ENCODE peak calls at places on chromosome 21, in eight cellular contexts. A is GM23248; Y is aorta; S is iPS DF 6.9; J is upper lobe of right lung; L is Karpas-422; N is naive thymus-derived CD4-positive, alpha-beta T cell; X is brain microvascular endothelial cell. W is an unnamed sample.

GRCh38 chr21:38086580-38086979 is 170.2 kb upstream of the KCNJ15 start:
- DNase-seq in A (no peak), Y (no peak), S (no peak), J (no peak), L (no peak), N (no peak), X (no peak), W (no peak)

GRCh38 chr21:38680401-38680800 is 125.3 kb upstream of the ETS2 start:
- DNase-seq in A (peak), Y (no peak), S (no peak), J (no peak), L (no peak), N (no peak), X (no peak), W (no peak)

GRCh38 chr21:37767984-37768383 is 148.3 kb downstream of the KCNJ6 start:
- DNase-seq in A (peak), Y (no peak), S (no peak), J (no peak), L (no peak), N (no peak), X (no peak), W (no peak)

GRCh38 chr21:37620401-37620800 is 253.8 kb downstream of the DYRK1A start:
- DNase-seq in A (peak), Y (no peak), S (no peak), J (no peak), L (no peak), N (no peak), X (no peak), W (no peak)

GRCh38 chr21:42515708-42516502 is 2.3 kb downstream of the SLC37A1 start:
- DNase-seq in A (peak), Y (no peak), S (no peak), J (peak), L (no peak), N (no peak), X (no peak), W (no peak)

GRCh38 chr21:36156815-36157670 is at the start of gene DOP1B:
- DNase-seq in A (peak), Y (no peak), S (no peak), J (no peak), L (peak), N (no peak), X (no peak), W (peak)

GRCh38 chr21:42395910-42396625 is at the start of gene TMPRSS3:
- DNase-seq in A (no peak), Y (peak), S (no peak), J (peak), L (no peak), N (no peak), X (no peak), W (no peak)

GRCh38 chr21:14535702-14536101 is 10.4 kb downstream of the SAMSN1 start:
- DNase-seq in A (no peak), Y (no peak), S (no peak), J (no peak), L (no peak), N (no peak), X (no peak), W (no peak)

GRCh38 chr21:37219766-37220432 is 47.2 kb downstream of the VPS26C start:
- DNase-seq in A (no peak), Y (no peak), S (no peak), J (no peak), L (peak), N (peak), X (no peak), W (peak)

GRCh38 chr21:24895885-24896734 is 711.2 kb downstream of the MRPL39 start:
- DNase-seq in A (peak), Y (no peak), S (no peak), J (no peak), L (no peak), N (no peak), X (no peak), W (peak)

GRCh38 chr21:39451332-39452206 is at the start of gene SH3BGR:
- DNase-seq in A (peak), Y (peak), S (peak), J (peak), L (no peak), N (no peak), X (no peak), W (peak)

GRCh38 chr21:26572026-26572425 is 1.1 kb downstream of the CYYR1 start:
- DNase-seq in A (no peak), Y (no peak), S (no peak), J (no peak), L (no peak), N (no peak), X (no peak), W (no peak)

GRCh38 chr21:26570203-26570602 is 2.9 kb downstream of the CYYR1 start:
- DNase-seq in A (no peak), Y (no peak), S (no peak), J (no peak), L (no peak), N (no peak), X (no peak), W (no peak)

DNA sequence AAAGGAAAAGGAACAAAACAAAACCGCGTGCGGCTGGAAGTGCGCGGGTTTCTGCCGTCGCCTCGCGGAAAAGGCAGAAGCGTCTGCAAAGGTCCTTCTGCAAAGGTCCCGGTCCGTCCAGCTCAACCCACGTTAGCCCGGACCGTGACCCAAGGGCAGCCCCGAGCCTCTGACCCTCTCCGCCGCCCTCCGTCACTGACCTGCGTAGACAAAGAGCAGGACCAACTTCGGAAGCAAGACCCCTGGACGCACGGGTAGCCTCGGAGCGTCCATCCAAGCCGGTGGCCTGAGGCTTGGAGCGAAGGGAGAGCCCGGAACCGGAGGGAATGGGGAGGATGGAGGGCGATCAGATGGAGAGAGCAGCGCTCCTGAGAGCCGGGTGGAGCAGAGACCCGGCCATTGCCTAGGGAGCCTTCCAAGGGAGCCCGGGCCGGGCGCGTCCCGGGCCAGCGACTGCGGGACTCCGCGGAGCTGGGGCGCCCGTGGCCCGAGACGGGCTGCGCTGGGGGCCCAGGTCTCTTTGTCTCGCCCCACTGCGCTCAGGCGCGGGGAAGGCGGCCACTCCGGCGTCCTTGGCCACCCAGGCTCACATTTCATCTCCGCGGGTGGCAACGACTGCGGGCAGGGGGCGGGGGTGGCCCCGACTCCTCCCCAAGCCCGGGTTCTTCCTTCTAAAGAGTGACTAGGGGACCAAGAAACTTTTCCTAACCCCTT is at the start of gene CYYR1:
- DNase-seq in A (peak), Y (no peak), S (no peak), J (peak), L (no peak), N (no peak), X (no peak), W (peak)
- H3K4me3 ChIP-seq in A (peak), Y (peak), S (peak), J (peak), L (no peak), N (no peak), X (peak), W (peak)

DNA sequence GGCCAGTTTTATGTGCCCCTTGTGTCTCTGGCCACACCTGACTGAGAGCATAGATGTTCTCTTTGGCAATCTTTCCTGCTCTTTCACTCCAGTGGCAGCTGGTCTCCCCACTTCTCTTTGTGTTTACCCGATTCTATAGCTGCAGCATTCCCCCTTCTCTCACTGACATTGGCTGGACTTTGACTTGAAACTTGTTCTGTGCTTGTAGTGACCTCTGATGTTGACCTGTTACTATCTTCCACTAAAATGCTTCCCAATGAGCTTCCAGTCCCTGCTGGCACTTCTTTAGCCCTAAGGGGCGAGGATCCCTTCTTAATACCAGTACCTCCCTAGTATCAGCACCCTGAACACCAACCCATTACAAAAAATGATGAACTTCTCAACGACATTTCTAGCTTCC is 653.3 kb downstream of the LTN1 start:
- DNase-seq in A (no peak), Y (no peak), S (no peak), J (no peak), L (no peak), N (no peak), X (no peak), W (no peak)
- H3K27ac ChIP-seq in A (no peak), Y (no peak), S (no peak), J (no peak), L (no peak), N (no peak), X (no peak), W (no peak)

DNA sequence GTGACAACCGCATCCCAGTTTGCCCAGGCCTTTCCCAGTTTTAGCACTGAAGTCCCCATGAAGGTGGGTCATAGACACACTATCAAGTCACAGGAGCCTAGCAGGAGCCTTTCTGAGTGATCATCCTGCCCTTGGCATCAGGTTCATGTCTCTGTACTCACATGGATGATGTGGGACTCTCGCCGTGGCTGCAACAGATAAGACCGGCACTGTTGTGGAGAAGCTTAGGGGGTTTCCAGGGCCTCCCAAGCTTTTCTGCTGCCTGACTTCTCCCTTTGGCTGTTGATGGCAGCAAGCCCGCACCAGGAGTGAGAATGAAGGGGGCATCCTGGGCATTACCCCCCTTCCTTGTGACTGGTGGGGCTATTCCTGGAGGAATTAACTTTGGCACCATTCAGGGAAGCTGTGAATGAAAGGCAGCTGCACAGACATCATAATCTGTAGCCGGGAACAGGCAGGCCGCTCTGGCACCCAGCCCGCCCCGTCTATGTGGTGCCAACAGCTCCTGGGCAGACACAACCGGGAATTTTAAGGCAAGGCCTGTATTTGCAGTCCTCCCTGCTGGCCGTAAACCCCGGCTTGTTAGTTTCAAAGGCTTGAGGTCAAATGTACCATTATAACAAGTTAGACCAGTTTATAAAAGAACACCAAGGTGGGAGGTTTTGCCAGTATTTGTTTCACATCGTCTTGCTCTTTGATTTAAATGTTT is 148.7 kb downstream of the HUNK start:
- DNase-seq in A (peak), Y (peak), S (no peak), J (no peak), L (no peak), N (no peak), X (no peak), W (no peak)
- H3K4me3 ChIP-seq in A (no peak), Y (no peak), S (no peak), J (no peak), L (no peak), N (no peak), X (no peak), W (no peak)

GRCh38 chr21:34530264-34530663 is 18.3 kb upstream of the KCNE1 start:
- DNase-seq in A (peak), Y (no peak), S (no peak), J (no peak), L (no peak), N (no peak), X (peak), W (no peak)

GRCh38 chr21:34526618-34527290 is 14.7 kb upstream of the KCNE1 start:
- DNase-seq in A (peak), Y (peak), S (no peak), J (no peak), L (no peak), N (no peak), X (peak), W (peak)

GRCh38 chr21:34526236-34526617 is 14.2 kb upstream of the KCNE1 start:
- DNase-seq in A (peak), Y (no peak), S (no peak), J (no peak), L (no peak), N (no peak), X (no peak), W (no peak)

GRCh38 chr21:34524671-34525601 is 12.9 kb upstream of the KCNE1 start:
- DNase-seq in A (peak), Y (peak), S (no peak), J (no peak), L (no peak), N (no peak), X (no peak), W (peak)

GRCh38 chr21:34528131-34528561 is 16.1 kb upstream of the KCNE1 start:
- DNase-seq in A (peak), Y (no peak), S (no peak), J (no peak), L (no peak), N (no peak), X (no peak), W (no peak)
- H3K27ac ChIP-seq in A (peak), Y (no peak), S (no peak), J (peak), L (no peak), N (no peak), X (no peak), W (no peak)

GRCh38 chr21:45257673-45258341 is 29.9 kb downstream of the POFUT2 start:
- DNase-seq in A (no peak), Y (peak), S (no peak), J (no peak), L (no peak), N (no peak), X (no peak), W (no peak)
- H3K4me3 ChIP-seq in A (no peak), Y (no peak), S (no peak), J (no peak), L (no peak), N (no peak), X (no peak), W (peak)

GRCh38 chr21:46221664-46222435 is 6.7 kb downstream of the LSS start:
- DNase-seq in A (no peak), Y (no peak), S (no peak), J (no peak), L (no peak), N (no peak), X (no peak), W (no peak)

GRCh38 chr21:46219591-46220239 is 8.9 kb downstream of the LSS start:
- DNase-seq in A (no peak), Y (peak), S (no peak), J (peak), L (no peak), N (no peak), X (no peak), W (no peak)

GRCh38 chr21:46220847-46221246 is 7.7 kb downstream of the LSS start:
- DNase-seq in A (no peak), Y (no peak), S (no peak), J (no peak), L (no peak), N (no peak), X (no peak), W (no peak)

GRCh38 chr21:46218906-46219590 is 9.5 kb downstream of the LSS start:
- DNase-seq in A (no peak), Y (peak), S (no peak), J (no peak), L (no peak), N (no peak), X (no peak), W (no peak)

GRCh38 chr21:46220275-46220810 is 8.2 kb downstream of the LSS start:
- DNase-seq in A (no peak), Y (peak), S (no peak), J (no peak), L (no peak), N (no peak), X (no peak), W (no peak)
- H3K27ac ChIP-seq in A (no peak), Y (no peak), S (no peak), J (no peak), L (no peak), N (no peak), X (no peak), W (no peak)

GRCh38 chr21:41240040-41240439 is 72.1 kb downstream of the BACE2 start:
- DNase-seq in A (no peak), Y (no peak), S (no peak), J (no peak), L (no peak), N (no peak), X (no peak), W (no peak)

GRCh38 chr21:41233913-41234312 is 66.0 kb downstream of the BACE2 start:
- DNase-seq in A (no peak), Y (no peak), S (no peak), J (no peak), L (no peak), N (no peak), X (no peak), W (no peak)

GRCh38 chr21:41234574-41234973 is 66.6 kb downstream of the BACE2 start:
- DNase-seq in A (no peak), Y (no peak), S (no peak), J (no peak), L (no peak), N (no peak), X (no peak), W (no peak)

GRCh38 chr21:41235214-41235613 is 67.3 kb downstream of the BACE2 start:
- DNase-seq in A (no peak), Y (no peak), S (no peak), J (no peak), L (no peak), N (no peak), X (no peak), W (no peak)

DNA sequence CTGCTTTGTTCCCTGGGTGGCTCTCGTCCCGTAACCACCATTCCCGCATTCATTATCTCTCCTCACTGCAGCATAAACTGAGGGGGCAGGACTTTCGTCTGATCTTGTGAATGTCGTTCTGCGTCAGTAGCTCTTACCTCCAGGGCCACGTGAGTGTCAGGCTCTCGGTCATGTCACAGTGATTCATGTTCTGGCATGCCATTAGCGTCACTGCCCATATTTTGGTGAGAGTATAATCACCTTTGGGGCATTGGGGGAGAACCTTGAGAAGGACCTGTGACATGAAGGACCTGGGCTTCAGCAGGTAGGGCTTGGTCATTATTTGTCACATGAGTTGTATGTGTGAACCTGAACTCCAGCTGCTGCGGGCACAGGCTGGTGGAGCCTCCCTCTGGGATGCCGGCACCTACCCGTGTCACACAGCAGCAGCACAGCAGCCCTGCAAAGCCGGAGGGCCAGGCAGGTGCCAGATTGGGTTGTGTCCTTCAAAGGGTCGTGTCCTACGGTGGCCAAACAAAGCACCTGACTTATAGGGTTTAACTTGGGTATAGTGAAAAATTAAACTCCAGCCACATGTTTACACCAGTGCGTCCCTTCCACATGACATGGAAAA is 68.5 kb downstream of the BACE2 start:
- DNase-seq in A (no peak), Y (no peak), S (no peak), J (no peak), L (no peak), N (no peak), X (no peak), W (no peak)
- H3K4me3 ChIP-seq in A (no peak), Y (no peak), S (no peak), J (no peak), L (no peak), N (no peak), X (no peak), W (no peak)

DNA sequence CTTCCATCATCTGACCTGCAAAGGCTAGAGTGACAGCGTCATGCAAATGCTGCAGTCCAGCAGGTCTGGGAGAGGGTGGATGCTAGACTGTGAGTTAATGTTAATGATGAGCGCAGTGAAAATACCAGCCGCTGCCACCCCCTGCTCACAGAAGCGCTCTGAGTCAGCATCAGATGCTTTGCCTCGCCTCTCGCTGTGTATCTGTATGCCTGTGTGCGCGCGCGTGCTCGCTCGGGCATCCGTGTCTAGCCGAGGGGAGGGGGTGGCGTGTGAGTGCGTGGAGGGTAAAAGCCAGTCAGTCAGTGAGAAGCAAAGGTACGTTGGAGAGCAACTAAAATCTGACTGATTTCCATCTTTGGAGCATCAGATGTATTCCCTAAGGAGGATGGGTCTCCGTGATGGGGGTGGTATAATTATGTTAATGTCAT is 858.7 kb downstream of the USP25 start:
- DNase-seq in A (peak), Y (peak), S (no peak), J (peak), L (no peak), N (no peak), X (peak), W (no peak)
- H3K27ac ChIP-seq in A (peak), Y (no peak), S (no peak), J (peak), L (no peak), N (no peak), X (peak), W (no peak)

GRCh38 chr21:34889537-34890257 is 159.4 kb downstream of the RUNX1 start:
- DNase-seq in A (peak), Y (peak), S (no peak), J (peak), L (peak), N (peak), X (peak), W (peak)
- H3K4me3 ChIP-seq in A (peak), Y (peak), S (peak), J (peak), L (peak), N (peak), X (peak), W (peak)

GRCh38 chr21:34132202-34132601 is 58.8 kb downstream of the MRPS6 start:
- DNase-seq in A (no peak), Y (no peak), S (no peak), J (no peak), L (no peak), N (peak), X (no peak), W (no peak)
- H3K27ac ChIP-seq in A (no peak), Y (peak), S (no peak), J (no peak), L (no peak), N (no peak), X (no peak), W (no peak)